ENCODE peak calls at places on chromosome 13, in seven cellular contexts. T is heart right ventricle; D is activated CD8-positive, alpha-beta T cell treated with anti-CD3 and anti-CD28 coated beads for 36 hours; E is T-cell; Y is IMR-90; U is activated naive CD4-positive, alpha-beta T cell treated with anti-CD3 and anti-CD28 coated beads, Interleukin-2, amount 50 U/mL, for 72 hours; I is foreskin keratinocyte. P is an unnamed sample.

GRCh38 chr13:95185851-95186250 is 115.4 kb downstream of the ABCC4 start:
- ATAC-seq in T (no peak), D (peak; percentile 83), E (peak; percentile 97), Y (no peak), U (peak; percentile 75), I (no peak), P (peak; percentile 67)

GRCh38 chr13:111230385-111230930 is 90.0 kb upstream of the TEX29 start:
- ATAC-seq in T (peak; percentile 52), D (no peak), E (no peak), Y (no peak), U (no peak), I (no peak), P (no peak)

GRCh38 chr13:44230736-44231135 is 142.9 kb upstream of the SERP2 start:
- ATAC-seq in T (no peak), D (no peak), E (no peak), Y (peak; percentile 21), U (no peak), I (no peak), P (no peak)

GRCh38 chr13:27678306-27679040 is 56.8 kb downstream of the POLR1D start:
- ATAC-seq in T (no peak), D (no peak), E (no peak), Y (no peak), U (no peak), I (peak; percentile 80), P (no peak)

GRCh38 chr13:26475176-26476110 is 82.0 kb upstream of the WASF3 start:
- ATAC-seq in T (no peak), D (no peak), E (no peak), Y (peak; percentile 3), U (peak; percentile 34), I (peak; percentile 42), P (no peak)

GRCh38 chr13:75481176-75482069 is 546 bp downstream of the TBC1D4 start:
- ATAC-seq in T (peak; percentile 12), D (peak; percentile 22), E (peak; percentile 45), Y (peak; percentile 50), U (peak; percentile 40), I (peak; percentile 47), P (peak; percentile 43)

GRCh38 chr13:79392882-79393563 is 13.0 kb downstream of the RBM26 start:
- ATAC-seq in T (no peak), D (peak; percentile 81), E (peak; percentile 68), Y (peak; percentile 27), U (peak; percentile 97), I (peak; percentile 99), P (peak; percentile 95)

GRCh38 chr13:49399801-49400472 is 43.9 kb downstream of the CAB39L start:
- ATAC-seq in T (no peak), D (no peak), E (no peak), Y (no peak), U (no peak), I (no peak), P (no peak)

GRCh38 chr13:38713046-38713445 is 26.2 kb downstream of the FREM2 start:
- ATAC-seq in T (no peak), D (no peak), E (no peak), Y (no peak), U (no peak), I (no peak), P (no peak)

GRCh38 chr13:24557121-24557520 is 44.5 kb upstream of the PARP4 start:
- ATAC-seq in T (no peak), D (no peak), E (no peak), Y (no peak), U (no peak), I (no peak), P (no peak)

GRCh38 chr13:41302743-41303142 is 8.3 kb upstream of the NAA16 start:
- ATAC-seq in T (no peak), D (no peak), E (no peak), Y (no peak), U (no peak), I (no peak), P (no peak)

GRCh38 chr13:50130686-50131051 is 115.4 kb downstream of the KCNRG start:
- ATAC-seq in T (peak; percentile 29), D (no peak), E (no peak), Y (peak; percentile 60), U (peak; percentile 13), I (peak; percentile 4), P (peak; percentile 22)

GRCh38 chr13:97319088-97319487 is 97.0 kb downstream of the MBNL2 start:
- ATAC-seq in T (peak; percentile 23), D (no peak), E (no peak), Y (peak; percentile 42), U (no peak), I (no peak), P (no peak)

GRCh38 chr13:73133536-73133935 is 74.7 kb downstream of the KLF5 start:
- ATAC-seq in T (no peak), D (no peak), E (no peak), Y (no peak), U (no peak), I (no peak), P (no peak)

GRCh38 chr13:28541966-28542365 is 47.0 kb upstream of the FLT1 start:
- ATAC-seq in T (no peak), D (no peak), E (no peak), Y (no peak), U (no peak), I (no peak), P (no peak)

GRCh38 chr13:75153834-75154233 is 328.1 kb downstream of the TBC1D4 start:
- ATAC-seq in T (peak; percentile 12), D (no peak), E (no peak), Y (no peak), U (no peak), I (no peak), P (no peak)

GRCh38 chr13:39783051-39783450 is 127.6 kb downstream of the COG6 start:
- ATAC-seq in T (no peak), D (no peak), E (no peak), Y (no peak), U (no peak), I (no peak), P (no peak)

GRCh38 chr13:34857561-34857960 is 84.5 kb upstream of the NBEA start:
- ATAC-seq in T (no peak), D (no peak), E (no peak), Y (no peak), U (no peak), I (no peak), P (no peak)

GRCh38 chr13:22212576-22212975 is 541.7 kb downstream of the FGF9 start:
- ATAC-seq in T (no peak), D (no peak), E (no peak), Y (no peak), U (no peak), I (no peak), P (no peak)

GRCh38 chr13:42380420-42381164 is 108.6 kb downstream of the AKAP11 start:
- ATAC-seq in T (no peak), D (peak; percentile 23), E (peak; percentile 54), Y (no peak), U (no peak), I (no peak), P (no peak)

GRCh38 chr13:51912091-51912490 is 50.3 kb downstream of the CCDC70 start:
- ATAC-seq in T (peak; percentile 77), D (no peak), E (no peak), Y (no peak), U (no peak), I (peak; percentile 12), P (no peak)

GRCh38 chr13:38687246-38688229 is 661 bp downstream of the FREM2 start:
- ATAC-seq in T (no peak), D (no peak), E (no peak), Y (peak; percentile 17), U (no peak), I (peak; percentile 46), P (no peak)

GRCh38 chr13:72953391-72953960 is 105.3 kb upstream of the KLF5 start:
- ATAC-seq in T (no peak), D (no peak), E (no peak), Y (no peak), U (no peak), I (peak; percentile 15), P (no peak)

GRCh38 chr13:22275393-22275792 is 604.5 kb downstream of the FGF9 start:
- ATAC-seq in T (no peak), D (no peak), E (no peak), Y (no peak), U (no peak), I (no peak), P (no peak)

GRCh38 chr13:20331949-20332348 is 99.8 kb upstream of the GJB6 start:
- ATAC-seq in T (no peak), D (no peak), E (no peak), Y (no peak), U (no peak), I (no peak), P (no peak)

GRCh38 chr13:51562011-51562671 is 22.1 kb upstream of the WDFY2 start:
- ATAC-seq in T (peak; percentile 57), D (peak; percentile 85), E (no peak), Y (no peak), U (peak; percentile 48), I (no peak), P (peak; percentile 90)

GRCh38 chr13:99251908-99252307 is 6.3 kb downstream of the GPR18 start:
- ATAC-seq in T (no peak), D (no peak), E (no peak), Y (no peak), U (no peak), I (no peak), P (no peak)

GRCh38 chr13:40271511-40271910 is 394.9 kb downstream of the FOXO1 start:
- ATAC-seq in T (peak; percentile 67), D (no peak), E (peak; percentile 54), Y (no peak), U (no peak), I (no peak), P (no peak)

GRCh38 chr13:96984061-96984508 is 10.2 kb downstream of the OXGR1 start:
- ATAC-seq in T (peak; percentile 93), D (peak; percentile 39), E (peak; percentile 56), Y (no peak), U (no peak), I (peak; percentile 99), P (peak; percentile 52)

GRCh38 chr13:41139296-41139966 is 6.8 kb upstream of the KBTBD6 start:
- ATAC-seq in T (no peak), D (no peak), E (no peak), Y (peak; percentile 73), U (no peak), I (no peak), P (no peak)

GRCh38 chr13:50230365-50230978 is 215.2 kb downstream of the KCNRG start:
- ATAC-seq in T (peak; percentile 63), D (peak; percentile 43), E (no peak), Y (peak; percentile 68), U (peak; percentile 51), I (no peak), P (peak; percentile 4)

GRCh38 chr13:40963927-40964326 is 55.2 kb downstream of the ELF1 start:
- ATAC-seq in T (no peak), D (peak; percentile 51), E (no peak), Y (peak; percentile 46), U (peak; percentile 69), I (peak; percentile 98), P (peak; percentile 84)

GRCh38 chr13:46369506-46370268 is 17.4 kb downstream of the RUBCNL start:
- ATAC-seq in T (peak; percentile 33), D (no peak), E (no peak), Y (peak; percentile 75), U (no peak), I (no peak), P (no peak)

GRCh38 chr13:66234159-66234558 is 996.0 kb downstream of the PCDH9 start:
- ATAC-seq in T (no peak), D (no peak), E (no peak), Y (no peak), U (no peak), I (no peak), P (no peak)

P was measured in activated T-helper 17 cell treated with anti-CD3 and anti-CD28 coated beads, Interleukin-2, amount 50 U/mL, for 72 hours.